ENCODE peak calls at places on chromosomes 2 and 18, in eight cellular contexts. U is IMR-90, I is hippocampal formation, D is caudate nucleus, Q is endothelial cell, G is lower leg skin, W is NCI-H526, H is EL. P is an unnamed sample.

GRCh38 chr2:36967236-36967876 is 1.0 kb upstream of the STRN start:
- DNase-seq in U (no peak), I (no peak), D (no peak), Q (no peak), G (no peak), W (no peak), H (no peak), P (no peak)

GRCh38 chr2:60503923-60504514 is 49.4 kb downstream of the BCL11A start:
- DNase-seq in U (no peak), I (no peak), D (no peak), Q (no peak), G (no peak), W (no peak), H (no peak), P (no peak)

GRCh38 chr18:59593291-59593717 is 103.9 kb downstream of the CCBE1 start:
- DNase-seq in U (peak; percentile 40), I (no peak), D (no peak), Q (no peak), G (no peak), W (no peak), H (peak; percentile 74), P (no peak)

GRCh38 chr18:64294967-64295366 is 146.1 kb upstream of the LINC00305 start:
- DNase-seq in U (no peak), I (no peak), D (no peak), Q (no peak), G (no peak), W (no peak), H (no peak), P (no peak)

GRCh38 chr2:240648650-240649275 is 23.5 kb downstream of the GPR35 start:
- DNase-seq in U (no peak), I (no peak), D (no peak), Q (no peak), G (peak; percentile 81), W (no peak), H (no peak), P (no peak)

GRCh38 chr2:95677346-95677745 is 85.5 kb downstream of the TRIM43 start:
- DNase-seq in U (no peak), I (no peak), D (no peak), Q (no peak), G (no peak), W (no peak), H (no peak), P (no peak)

GRCh38 chr2:102000813-102001766 is 9.3 kb downstream of the IL1R2 start:
- DNase-seq in U (no peak), I (no peak), D (no peak), Q (no peak), G (no peak), W (no peak), H (no peak), P (no peak)

GRCh38 chr2:196239622-196240587 is 68.5 kb upstream of the STK17B start:
- DNase-seq in U (peak; percentile 93), I (no peak), D (no peak), Q (peak; percentile 53), G (peak; percentile 90), W (no peak), H (peak; percentile 74), P (no peak)

GRCh38 chr2:224160917-224161316 is 121.8 kb upstream of the SERPINE2 start:
- DNase-seq in U (peak; percentile 30), I (no peak), D (no peak), Q (no peak), G (no peak), W (no peak), H (peak; percentile 48), P (no peak)

GRCh38 chr2:27323592-27324285 is 842 bp upstream of the MPV17 start:
- DNase-seq in U (no peak), I (no peak), D (no peak), Q (no peak), G (no peak), W (no peak), H (no peak), P (no peak)

GRCh38 chr2:181326605-181327004 is 130.6 kb upstream of the ITGA4 start:
- DNase-seq in U (no peak), I (no peak), D (no peak), Q (no peak), G (no peak), W (no peak), H (no peak), P (no peak)

GRCh38 chr18:72986103-72986502 is 118.3 kb upstream of the NETO1 start:
- DNase-seq in U (no peak), I (no peak), D (no peak), Q (no peak), G (no peak), W (no peak), H (no peak), P (no peak)

GRCh38 chr2:174062934-174063333 is 97.8 kb upstream of the SP3 start:
- DNase-seq in U (no peak), I (no peak), D (no peak), Q (no peak), G (no peak), W (no peak), H (no peak), P (no peak)

GRCh38 chr18:72283148-72283925 is 260.8 kb downstream of the CBLN2 start:
- DNase-seq in U (no peak), I (no peak), D (no peak), Q (no peak), G (no peak), W (no peak), H (no peak), P (no peak)

GRCh38 chr2:66577331-66578041 is 142.6 kb downstream of the MEIS1 start:
- DNase-seq in U (peak; percentile 56), I (no peak), D (no peak), Q (peak; percentile 20), G (no peak), W (no peak), H (peak; percentile 31), P (no peak)

GRCh38 chr2:73436019-73436418 is 50.4 kb downstream of the ALMS1 start:
- DNase-seq in U (no peak), I (no peak), D (no peak), Q (no peak), G (no peak), W (no peak), H (no peak), P (no peak)